ENCODE peak calls at places on chromosomes 5 and 9, in four cellular contexts. D is HCT116, Q is K562, I is HepG2. F is an unnamed sample. For H3K4me1, the result is how much of the 10 kb centered on the place peaks cover.

GRCh38 chr9:71072587-71072986 is 48.8 kb downstream of the TRPM3 start:
- DNase-seq in D (no peak), Q (no peak), I (no peak), F (no peak)

GRCh38 chr9:14690986-14691730 is 2.1 kb downstream of the ZDHHC21 start:
- DNase-seq in I (no peak), Q (no peak), D (no peak), F (no peak)

GRCh38 chr9:36217256-36217968 is 26.7 kb downstream of the CLTA start:
- DNase-seq in Q (no peak), I (no peak), D (no peak), F (no peak)

GRCh38 chr9:97615439-97616072 is 17.6 kb downstream of the TSTD2 start:
- DNase-seq in I (peak), Q (peak), D (peak), F (peak)

GRCh38 chr5:58844395-58844794 is 261.5 kb downstream of the RAB3C start:
- DNase-seq in I (no peak), Q (no peak), D (no peak), F (no peak)

GRCh38 chr5:140194662-140195061 is 19.7 kb downstream of the CYSTM1 start:
- DNase-seq in D (no peak), I (no peak), Q (no peak), F (no peak)

GRCh38 chr5:135033026-135033861 is 784 bp downstream of the PITX1 start:
- DNase-seq in D (no peak), Q (peak), I (peak), F (peak)

GRCh38 chr5:178205749-178206047 is 1.4 kb downstream of the HNRNPAB start:
- DNase-seq in I (no peak), D (no peak), Q (no peak), F (no peak)

GRCh38 chr9:127679506-127679905 is 27.3 kb upstream of the CFAP157 start:
- DNase-seq in Q (no peak), I (no peak), D (no peak), F (no peak)

GRCh38 chr5:67490543-67491321 is 294.1 kb upstream of the CD180 start:
- DNase-seq in I (no peak), D (no peak), Q (no peak), F (no peak)

GRCh38 chr5:394671-395155 is 48.3 kb upstream of the EXOC3 start:
- DNase-seq in D (no peak), I (no peak), Q (peak), F (no peak)

GRCh38 chr5:110909950-110910349 is 161.6 kb upstream of the TSLP start:
- DNase-seq in I (no peak), Q (no peak), D (no peak), F (no peak)

GRCh38 chr5:579746-580366 is 32.3 kb upstream of the CEP72 start:
- DNase-seq in Q (no peak), D (no peak), I (no peak), F (no peak)

GRCh38 chr5:175820230-175820629 is 51.1 kb upstream of the CPLX2 start:
- DNase-seq in I (no peak), D (no peak), Q (no peak), F (no peak)

GRCh38 chr9:23830949-23831730 is 5.1 kb upstream of the ELAVL2 start:
- DNase-seq in I (no peak), D (no peak), Q (no peak), F (peak)

GRCh38 chr5:2569201-2569600 is 182.3 kb downstream of the IRX2 start:
- DNase-seq in I (no peak), D (no peak), Q (no peak), F (no peak)

GRCh38 chr5:89883967-89884366 is 525.6 kb downstream of the CETN3 start:
- DNase-seq in D (no peak), I (no peak), Q (no peak), F (no peak)

GRCh38 chr5:55868846-55869245 is 17.7 kb downstream of the IL31RA start:
- DNase-seq in D (peak), Q (peak), I (peak), F (no peak)

GRCh38 chr5:91109634-91110033 is 273.5 kb downstream of the ARRDC3 start:
- DNase-seq in I (no peak), Q (no peak), D (no peak), F (no peak)

GRCh38 chr9:100167176-100167575 is 68.1 kb downstream of the INVS start:
- DNase-seq in D (no peak), Q (no peak), I (no peak), F (no peak)

GRCh38 chr5:32323741-32324140 is 11.0 kb upstream of the MTMR12 start:
- DNase-seq in I (no peak), Q (no peak), D (no peak), F (peak)

GRCh38 chr9:93111371-93112115 is 15.5 kb downstream of the CARD19 start:
- DNase-seq in I (peak), Q (no peak), D (no peak), F (no peak)

GRCh38 chr5:121949885-121950284 is 11.9 kb upstream of the SRFBP1 start:
- DNase-seq in I (peak), D (peak), Q (peak), F (peak)

GRCh38 chr9:135227641-135228251 is 140.3 kb downstream of the OLFM1 start:
- DNase-seq in D (no peak), I (no peak), Q (no peak), F (no peak)

GRCh38 chr9:100575765-100576368 is 2.0 kb upstream of the CAVIN4 start:
- DNase-seq in D (no peak), Q (no peak), I (no peak), F (no peak)

GRCh38 chr5:117302949-117303348 is 728.3 kb upstream of the SEMA6A start:
- DNase-seq in Q (no peak), I (no peak), D (no peak), F (no peak)

GRCh38 chr9:10226996-10227395 is 385.8 kb downstream of the PTPRD start:
- DNase-seq in Q (no peak), D (no peak), I (no peak), F (no peak)

GRCh38 chr9:86795861-86796497 is 151.3 kb downstream of the GAS1 start:
- DNase-seq in Q (no peak), D (no peak), I (no peak), F (peak)

GRCh38 chr5:92594031-92594430 is 987.0 kb downstream of the NR2F1-AS1 start:
- DNase-seq in Q (no peak), I (no peak), D (no peak), F (peak)

GRCh38 chr9:33416996-33417395 is 14.6 kb upstream of the AQP7 start:
- DNase-seq in I (no peak), Q (no peak), D (no peak), F (no peak)

GRCh38 chr5:145660897-145661650 is 174.1 kb downstream of the PRELID2 start:
- DNase-seq in Q (no peak), D (no peak), I (no peak), F (no peak)

GRCh38 chr9:5511476-5511875 is 1.1 kb downstream of the PDCD1LG2 start:
- DNase-seq in I (no peak), Q (no peak), D (no peak), F (no peak)

GRCh38 chr9:120435066-120435465 is 144.9 kb downstream of the CDK5RAP2 start:
- DNase-seq in Q (no peak), I (no peak), D (no peak), F (no peak)

GRCh38 chr9:36325081-36325828 is 67.0 kb upstream of the GNE start:
- DNase-seq in D (no peak), I (no peak), Q (no peak), F (no peak)

GRCh38 chr9:128249914-128250838 is 25.6 kb downstream of the GOLGA2 start:
- DNase-seq in Q (peak), D (peak), I (no peak), F (peak)

GRCh38 chr5:38953426-38953825 is 107.6 kb downstream of the OSMR start:
- DNase-seq in D (no peak), Q (no peak), I (no peak), F (no peak)

GRCh38 chr9:14205463-14205862 is 108.5 kb downstream of the NFIB start:
- DNase-seq in D (no peak), I (no peak), Q (no peak), F (no peak)

GRCh38 chr9:76905984-76906861 is at the start of gene PRUNE2:
- DNase-seq in I (no peak), D (no peak), Q (no peak), F (peak)
- TF ChIP-seq EZH2 in I (no peak), D (no peak), Q (no peak), F (no peak)

GRCh38 chr9:76557674-76558073 is 98.7 kb downstream of the GCNT1 start:
- DNase-seq in I (no peak), D (no peak), Q (no peak), F (no peak)
- H3K4me1 ChIP-seq in I (under half), D (under half), Q (under half), F (under half)

GRCh38 chr5:68682400-68683152 is 411.2 kb upstream of the SLC30A5 start:
- DNase-seq in Q (no peak), D (no peak), I (no peak), F (no peak)

GRCh38 chr5:68685861-68686260 is 408.0 kb upstream of the SLC30A5 start:
- DNase-seq in I (no peak), D (no peak), Q (no peak), F (no peak)

GRCh38 chr5:68681929-68682328 is 411.9 kb upstream of the SLC30A5 start:
- DNase-seq in I (no peak), D (no peak), Q (no peak), F (no peak)

GRCh38 chr5:68680376-68680775 is 413.4 kb upstream of the SLC30A5 start:
- DNase-seq in I (no peak), D (no peak), Q (no peak), F (no peak)

DNA sequence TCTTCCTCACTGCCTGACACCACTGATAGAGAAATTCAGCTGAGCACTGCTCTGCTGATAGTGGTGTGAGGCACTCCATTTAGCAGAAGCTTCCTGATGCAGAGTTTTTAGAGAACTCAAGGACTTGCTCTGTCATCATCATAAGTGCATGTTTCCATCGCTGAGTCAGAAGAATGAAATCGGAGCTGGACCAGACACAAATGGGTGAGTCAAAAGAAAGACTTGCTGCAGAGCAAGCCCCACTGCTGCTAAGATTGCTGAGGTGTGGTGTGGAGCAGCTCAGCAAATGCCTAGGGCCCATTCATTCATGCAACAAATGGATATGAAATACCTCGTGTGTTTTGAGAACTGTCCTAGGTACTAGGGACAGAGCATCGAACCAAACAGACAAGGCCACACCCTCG is 410.2 kb upstream of the SLC30A5 start:
- DNase-seq in I (no peak), D (peak), Q (no peak), F (no peak)
- TF ChIP-seq REST in I (peak), D (peak), Q (no peak), F (peak)

DNA sequence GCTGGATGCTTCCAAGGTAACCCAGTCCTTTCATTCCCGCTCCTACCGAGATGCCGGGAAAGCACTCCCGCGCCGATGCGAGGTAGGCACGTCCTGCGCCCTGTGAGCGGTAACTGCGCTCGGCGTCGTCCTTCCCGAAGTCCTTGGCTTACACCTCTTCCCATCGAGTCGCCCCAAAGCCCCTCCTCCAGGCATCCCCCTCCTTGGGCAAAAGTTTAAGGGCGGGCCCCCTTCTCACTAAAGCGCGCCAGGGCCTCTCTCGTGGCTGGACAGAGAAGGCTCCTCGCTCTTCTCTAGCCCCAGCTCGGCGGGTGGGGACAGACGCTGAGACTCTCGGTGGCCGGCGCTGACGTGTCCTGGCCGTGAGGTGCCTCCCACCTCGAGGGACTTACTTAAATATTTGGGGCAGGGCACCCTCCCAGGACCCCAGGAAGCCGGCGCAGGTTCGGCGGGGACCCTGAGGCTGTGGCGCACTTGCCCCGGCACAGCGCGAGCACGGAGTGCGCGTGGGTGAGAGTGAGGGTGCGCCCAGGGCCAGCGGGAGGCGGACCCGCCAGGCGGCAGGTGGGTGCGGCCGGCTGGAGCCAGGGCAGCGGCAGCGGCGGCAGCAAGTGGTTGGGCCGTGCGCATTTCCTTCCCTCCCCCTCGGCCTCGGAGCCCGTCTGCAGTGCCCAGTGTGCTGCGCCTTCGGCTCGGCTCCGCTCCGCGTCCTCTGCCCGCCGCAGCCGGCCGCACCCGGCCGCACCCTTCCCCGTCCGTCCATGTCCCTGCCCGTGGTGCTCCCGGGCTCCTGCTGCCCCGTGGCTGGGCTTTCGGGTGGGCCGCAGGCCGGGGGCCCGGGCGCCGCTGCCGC is at the start of gene ENTREP1:
- DNase-seq in I (no peak), Q (no peak), D (peak), F (peak)
- TF ChIP-seq EZH2 in I (no peak), Q (no peak), D (no peak), F (no peak)

DNA sequence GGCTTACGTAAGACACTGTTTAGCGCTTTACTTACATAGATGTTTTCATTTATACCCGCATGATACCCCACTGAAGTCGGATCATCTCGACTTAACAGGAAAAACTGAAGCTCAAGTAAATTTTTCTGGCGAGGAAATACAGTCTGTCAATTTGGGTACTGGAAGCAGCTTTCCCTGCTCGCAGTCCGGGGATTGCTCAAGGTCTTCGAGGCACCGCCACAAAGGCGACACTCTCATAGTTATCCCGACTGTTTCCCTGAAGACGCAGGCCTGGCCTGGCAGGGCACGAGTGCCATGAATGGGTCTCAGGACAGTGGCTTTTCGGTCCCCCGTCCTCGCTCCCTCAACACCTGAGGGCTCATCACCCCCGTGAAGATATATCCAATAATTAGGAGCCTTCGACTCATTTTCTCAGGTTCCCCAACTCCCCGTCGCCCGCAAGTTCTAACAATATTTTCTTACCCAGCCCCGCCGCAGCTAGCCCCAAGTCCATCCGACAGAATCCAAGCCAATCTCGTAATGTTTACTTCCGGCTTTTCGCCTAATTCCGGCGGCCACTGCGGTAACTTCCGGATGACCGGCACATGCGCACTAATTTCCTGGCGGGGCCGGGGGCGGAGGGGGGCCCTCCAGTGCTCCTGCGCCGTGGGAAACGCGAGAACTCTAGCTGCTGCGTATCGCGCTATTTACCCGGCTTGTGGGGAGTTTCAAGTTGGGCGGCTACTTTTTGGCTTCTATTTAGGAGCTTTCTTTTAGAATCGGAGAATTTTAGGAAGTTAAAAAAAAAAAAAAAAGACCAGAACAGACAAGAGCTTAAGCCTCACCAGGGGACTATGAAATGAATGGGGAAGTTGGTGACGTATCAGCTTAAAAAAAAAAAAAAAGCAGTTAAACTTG is at the start of gene SLU7:
- DNase-seq in D (peak), Q (peak), I (peak), F (peak)
- H3K4me1 ChIP-seq in D (under half), Q (under half), I (under half), F (under half)

DNA sequence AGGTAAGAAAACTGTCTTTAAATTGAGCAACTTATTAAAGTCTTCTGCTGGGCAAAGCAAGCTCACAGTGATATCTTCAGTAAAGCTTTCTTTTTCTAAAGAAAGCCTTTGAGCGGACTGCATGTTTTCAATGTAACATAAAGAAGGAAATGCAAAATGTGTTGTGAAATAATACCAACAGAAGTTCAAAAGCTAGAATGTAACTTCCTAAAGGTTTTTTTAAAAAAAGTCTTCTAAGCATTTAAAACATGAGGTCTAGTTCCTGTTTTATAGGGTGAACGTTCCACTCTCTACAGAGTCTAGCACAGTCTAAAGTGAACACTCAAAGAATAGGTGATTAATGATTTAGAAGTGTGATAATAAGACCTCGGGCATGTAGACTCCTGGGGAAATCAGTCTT is 62.9 kb downstream of the DENND1A start:
- DNase-seq in I (no peak), D (no peak), Q (no peak), F (no peak)
- TF ChIP-seq REST in I (no peak), D (no peak), Q (no peak), F (no peak)

DNA sequence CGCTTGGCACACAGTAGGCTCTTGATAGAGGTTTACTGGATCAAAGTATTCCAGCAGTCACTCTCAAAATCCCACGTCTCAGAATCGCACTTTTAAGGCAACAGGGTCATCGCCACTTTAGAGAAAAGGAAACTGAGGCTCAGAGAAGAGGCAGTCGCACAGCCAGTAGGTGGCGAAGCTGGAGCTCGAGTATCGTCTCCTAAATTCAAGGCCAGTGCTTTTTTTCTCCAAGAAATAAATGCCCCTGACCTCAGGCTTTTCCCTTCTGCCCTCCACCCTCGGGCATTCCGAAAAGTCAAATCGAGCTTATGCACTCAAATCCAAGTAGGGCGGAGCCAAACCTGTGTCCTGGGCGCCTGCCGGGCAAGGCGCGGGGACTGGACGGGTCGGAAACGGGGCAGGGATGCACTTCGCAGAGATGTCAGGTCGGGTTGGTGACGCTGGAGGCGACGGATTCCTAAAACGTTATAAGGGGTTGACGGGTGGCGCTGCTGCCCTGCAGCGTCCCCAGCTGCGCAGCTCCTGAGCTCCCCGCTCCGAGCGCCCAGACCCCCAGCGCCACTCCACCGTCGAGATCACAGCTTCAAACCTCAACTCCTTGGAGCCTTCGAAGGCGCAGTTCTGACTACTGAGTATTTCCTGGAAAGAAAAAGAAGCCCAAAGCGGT is 4.7 kb upstream of the FOXB2 start:
- DNase-seq in D (no peak), Q (no peak), I (no peak), F (peak)
- TF ChIP-seq EZH2 in D (no peak), Q (no peak), I (no peak), F (peak)

DNA sequence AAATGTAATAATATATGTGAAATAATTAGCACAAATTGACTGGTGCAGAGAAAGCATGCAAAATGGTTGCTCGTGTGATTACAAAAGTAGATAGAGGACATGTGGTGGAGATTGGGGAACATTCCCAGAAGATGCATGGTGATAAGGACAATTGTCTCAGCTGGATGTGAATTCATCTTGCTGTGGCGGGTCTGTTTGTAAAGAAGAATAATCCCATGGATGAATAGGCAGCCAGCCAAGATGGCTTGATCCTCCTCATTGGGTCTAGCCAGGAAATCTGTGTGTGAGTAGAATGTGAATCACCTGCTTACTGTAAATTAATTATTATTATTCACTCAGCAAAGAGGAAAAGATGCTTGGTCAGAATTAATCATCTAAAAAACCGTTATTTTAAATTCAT is 12.6 kb upstream of the DPYSL3 start:
- DNase-seq in I (no peak), Q (no peak), D (no peak), F (no peak)
- H3K4me1 ChIP-seq in I (under half), Q (under half), D (under half), F (under half)